ENCODE peak calls at places on chromosomes 13 and 19, in five cellular contexts. Q is breast epithelium, N is aorta, R is ascending aorta, Y is left lung. F is an unnamed sample.

GRCh38 chr13:44368062-44368591 is 5.5 kb upstream of the SERP2 start:
- DNase-seq in Q (no peak), N (no peak), Y (no peak), R (no peak), F (no peak)

GRCh38 chr19:58001895-58002369 is 688 bp downstream of the ZNF606 start:
- DNase-seq in N (no peak), Q (no peak), Y (no peak), R (no peak), F (no peak)

GRCh38 chr13:106555631-106556328 is 12.2 kb downstream of the ARGLU1 start:
- DNase-seq in Q (no peak), R (no peak), N (no peak), Y (no peak), F (no peak)

GRCh38 chr13:60016229-60016628 is 147.5 kb downstream of the DIAPH3 start:
- DNase-seq in R (no peak), Q (no peak), Y (no peak), N (no peak), F (no peak)

GRCh38 chr19:277131-277530 is 14.1 kb downstream of the PLPP2 start:
- DNase-seq in Q (no peak), N (peak; percentile 21), Y (no peak), R (no peak), F (no peak)

GRCh38 chr19:3880471-3881271 is at the start of gene ATCAY:
- DNase-seq in N (no peak), Q (no peak), Y (no peak), R (no peak), F (no peak)

GRCh38 chr19:11264452-11265176 is 2.3 kb upstream of the DOCK6 start:
- DNase-seq in N (no peak), Y (peak; percentile 88), Q (no peak), R (no peak), F (no peak)

GRCh38 chr13:94192576-94192975 is 286.9 kb downstream of the DCT start:
- DNase-seq in R (no peak), Y (no peak), N (no peak), Q (no peak), F (no peak)

GRCh38 chr19:31280266-31281006 is 68.8 kb downstream of the TSHZ3 start:
- DNase-seq in Q (no peak), N (no peak), Y (peak; percentile 6), R (no peak), F (no peak)

GRCh38 chr13:20387441-20387971 is 138.2 kb downstream of the CRYL1 start:
- DNase-seq in Q (no peak), N (no peak), R (no peak), Y (no peak), F (no peak)

GRCh38 chr13:80339578-80339840 is 1.4 kb downstream of the SPRY2 start:
- DNase-seq in Q (no peak), R (no peak), Y (no peak), N (no peak), F (no peak)

GRCh38 chr13:40023608-40024577 is 368.4 kb downstream of the COG6 start:
- DNase-seq in R (no peak), N (no peak), Y (no peak), Q (no peak), F (no peak)

GRCh38 chr13:91817250-91817649 is 418.8 kb downstream of the GPC5 start:
- DNase-seq in Y (no peak), Q (no peak), R (no peak), N (no peak), F (no peak)

GRCh38 chr13:70708744-70709143 is 600.5 kb upstream of the KLHL1 start:
- DNase-seq in Q (no peak), Y (no peak), R (no peak), N (no peak), F (no peak)

GRCh38 chr19:18439025-18439909 is 1.3 kb upstream of the ISYNA1 start:
- DNase-seq in Y (no peak), R (no peak), N (no peak), Q (no peak), F (no peak)

GRCh38 chr19:33675501-33676124 is 53.9 kb downstream of the CHST8 start:
- DNase-seq in N (peak; percentile 36), Y (no peak), R (no peak), Q (no peak), F (no peak)

GRCh38 chr19:40633207-40633606 is 32.0 kb downstream of the LTBP4 start:
- DNase-seq in Y (no peak), Q (no peak), R (no peak), N (no peak), F (no peak)

DNA sequence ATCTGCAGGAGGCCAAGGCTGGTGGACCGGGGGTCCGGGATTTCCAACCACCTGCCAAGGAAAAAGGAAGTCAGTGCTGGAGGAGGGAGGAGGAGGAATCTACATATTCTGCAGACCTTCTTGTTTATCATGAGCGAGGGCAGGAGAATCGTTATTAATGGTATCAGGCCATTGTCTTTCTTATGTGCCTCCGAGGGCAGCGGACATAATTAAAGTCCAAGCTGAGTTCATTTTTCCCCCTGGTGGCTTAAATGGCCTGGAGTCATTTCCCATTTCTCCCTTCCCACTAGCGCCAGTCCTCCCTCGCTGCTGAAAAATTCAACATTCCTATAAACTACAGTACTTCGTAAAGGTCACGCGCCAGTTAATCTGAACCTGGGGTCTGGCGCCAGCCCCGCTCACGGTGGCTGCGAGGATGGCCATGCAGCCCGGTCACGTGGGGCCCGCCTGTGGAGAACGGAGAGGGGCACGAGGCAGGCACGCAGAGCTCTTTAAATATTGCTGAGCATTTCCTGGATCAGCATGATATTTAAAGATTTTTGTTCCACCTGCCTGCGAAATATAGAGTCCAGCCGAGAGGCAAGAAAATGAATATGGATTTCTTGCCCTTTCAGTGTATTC is 85.2 kb upstream of the PCDH8 start:
- DNase-seq in N (no peak), Q (no peak), Y (no peak), R (no peak), F (no peak)
- H3K27ac ChIP-seq in N (no peak overlapping the region), Q (no peak overlapping the region), Y (no peak overlapping the region), R (no peak overlapping the region), F (no peak overlapping the region)

DNA sequence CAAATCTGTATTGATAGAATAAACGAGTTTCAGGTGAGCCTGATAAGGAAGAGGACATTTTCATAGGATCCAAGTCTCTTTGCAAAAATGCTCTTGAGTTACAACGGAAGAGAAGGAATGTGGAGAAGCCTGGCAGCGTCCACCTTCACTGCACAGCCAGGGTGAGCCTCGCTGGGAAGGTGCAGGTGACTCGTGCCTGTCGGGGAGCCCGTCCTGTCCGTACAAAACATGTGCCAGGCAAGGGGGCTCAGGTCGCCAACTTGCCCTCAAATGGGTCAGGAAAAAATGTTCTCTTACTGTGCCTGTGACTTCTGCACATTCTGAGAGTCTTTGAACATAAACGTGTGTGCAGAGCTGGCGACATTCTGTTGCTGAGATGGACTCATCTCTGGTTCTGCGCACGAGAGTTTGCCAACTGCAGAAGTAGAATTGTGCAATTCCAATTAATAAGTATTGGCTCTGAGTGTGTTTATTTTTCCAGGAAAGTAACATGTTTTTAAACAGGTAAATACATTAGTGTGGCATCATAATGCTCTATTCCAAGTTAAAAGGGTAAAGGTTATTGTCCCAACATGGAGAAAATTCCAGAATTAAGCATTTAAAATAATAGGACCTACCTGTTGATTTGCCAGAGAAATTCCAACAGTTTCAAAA is 28.6 kb downstream of the NAXD start:
- DNase-seq in R (no peak), Q (no peak), N (no peak), Y (no peak), F (no peak)
- H3K36me3 ChIP-seq in R (peaks cover 38% of the 10 kb centered on the region), Q (no peaks in the 10 kb centered on the region), N (no peaks in the 10 kb centered on the region), Y (no peaks in the 10 kb centered on the region), F (peaks cover 10% of the 10 kb centered on the region)

GRCh38 chr13:112719016-112719415 is 29.2 kb downstream of the ATP11A start:
- DNase-seq in Y (peak; percentile 30), N (no peak), Q (no peak), R (no peak), F (no peak)

GRCh38 chr13:112721198-112722104 is 31.6 kb downstream of the ATP11A start:
- DNase-seq in R (no peak), Y (no peak), N (no peak), Q (no peak), F (no peak)

GRCh38 chr13:112720814-112721197 is 31.0 kb downstream of the ATP11A start:
- DNase-seq in Y (no peak), N (no peak), R (no peak), Q (no peak), F (no peak)

GRCh38 chr13:112719556-112719955 is 29.7 kb downstream of the ATP11A start:
- DNase-seq in N (no peak), Y (no peak), Q (no peak), R (no peak), F (no peak)

GRCh38 chr13:112720251-112720650 is 30.4 kb downstream of the ATP11A start:
- DNase-seq in Q (no peak), N (no peak), Y (no peak), R (no peak), F (no peak)
- H3K4me1 ChIP-seq in Q (peaks cover 6% of the 10 kb centered on the region), N (no peaks in the 10 kb centered on the region), Y (peaks cover 21% of the 10 kb centered on the region), R (no peaks in the 10 kb centered on the region), F (no peaks in the 10 kb centered on the region)

DNA sequence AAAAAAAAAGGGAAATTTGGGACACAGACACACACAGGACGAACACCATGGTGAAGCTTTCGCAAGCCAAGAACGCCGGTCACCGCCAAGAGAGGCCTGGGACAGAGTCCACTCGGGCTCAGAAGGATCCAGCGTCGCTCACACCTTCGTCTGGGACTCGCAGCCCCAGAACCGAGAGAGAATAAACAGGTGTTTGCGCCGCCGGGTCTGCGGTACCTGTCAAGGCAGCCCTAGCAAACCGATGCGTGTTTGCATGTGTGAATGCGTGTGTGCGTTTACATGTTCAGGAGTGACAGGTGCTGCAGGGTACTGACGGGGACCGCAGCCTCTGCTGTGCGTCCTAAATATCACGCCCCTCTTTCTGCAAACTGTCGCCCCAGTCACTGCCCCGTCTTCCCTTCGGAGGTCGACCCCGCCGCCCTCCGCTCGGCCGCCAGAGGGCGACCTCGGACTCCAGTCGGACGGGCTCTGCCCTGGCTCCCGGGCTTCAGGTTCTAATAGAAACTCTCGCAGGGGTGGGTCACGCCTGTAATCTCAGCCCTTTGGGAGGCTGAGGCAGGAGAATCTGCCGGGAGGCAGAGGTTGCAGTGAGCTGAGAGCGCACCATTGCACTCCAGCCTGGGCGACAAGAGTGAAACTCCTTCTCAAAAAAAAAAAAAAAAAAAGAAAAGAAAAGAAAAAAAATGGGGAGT is 11.8 kb upstream of the CSNK1G2 start:
- DNase-seq in Q (peak; percentile 73), Y (peak; percentile 77), R (no peak), N (peak; percentile 93), F (peak; percentile 86)
- H3K27ac ChIP-seq in Q (no peak overlapping the region), Y (no peak overlapping the region), R (no peak overlapping the region), N (no peak overlapping the region), F (peak overlapping the region; percentile 45)

GRCh38 chr19:1585243-1585580 is 7.5 kb downstream of the MBD3 start:
- DNase-seq in Q (no peak), Y (no peak), R (no peak), N (no peak), F (no peak)
- H3K36me3 ChIP-seq in Q (no peaks in the 10 kb centered on the region), Y (no peaks in the 10 kb centered on the region), R (peaks cover 46% of the 10 kb centered on the region), N (no peaks in the 10 kb centered on the region), F (no peaks in the 10 kb centered on the region)

DNA sequence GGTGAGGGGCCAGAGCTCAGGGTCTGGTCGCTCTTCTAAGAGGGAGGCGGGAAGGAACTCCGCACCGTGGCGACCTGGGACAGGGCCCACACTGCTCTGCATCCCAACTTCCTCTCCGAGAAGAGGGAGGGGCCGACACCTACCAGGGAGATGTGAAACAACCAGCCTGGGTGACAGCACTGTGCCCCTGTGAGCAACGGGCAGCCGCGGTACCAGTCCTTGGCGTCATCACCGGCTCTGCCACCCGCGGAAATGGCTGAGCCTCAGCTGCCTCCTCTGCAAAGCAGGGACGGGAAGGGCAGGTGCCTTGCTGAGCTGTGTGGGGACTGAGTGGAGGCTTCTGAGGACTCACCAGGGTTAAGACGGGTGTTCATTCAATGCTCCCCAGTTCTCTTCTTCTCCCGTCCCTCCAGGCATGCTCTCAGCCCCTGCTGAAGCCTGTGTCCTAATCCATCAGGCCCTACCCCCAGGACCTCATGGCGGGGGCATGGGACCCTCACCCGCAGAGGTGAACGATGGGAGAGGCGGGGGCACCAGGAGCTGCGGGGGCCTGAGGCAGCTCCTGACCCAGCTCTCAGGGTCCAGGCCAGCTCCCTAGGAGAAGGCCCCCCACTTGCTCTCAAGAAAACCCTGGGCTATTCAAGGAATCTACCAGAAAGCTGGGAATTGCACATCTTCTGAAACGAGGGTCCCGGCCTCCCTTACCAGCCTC is 9.3 kb downstream of the ZNF787 start:
- DNase-seq in N (no peak), R (no peak), Q (no peak), Y (peak; percentile 78), F (peak; percentile 63)
- H3K4me1 ChIP-seq in N (no peaks in the 10 kb centered on the region), R (peaks cover 12% of the 10 kb centered on the region), Q (peaks cover 35% of the 10 kb centered on the region), Y (peaks cover 57% of the 10 kb centered on the region), F (peaks cover 20% of the 10 kb centered on the region)